ENCODE peak calls at places on chromosomes 4 and X, in four cellular contexts. P is NCI-H1105, F is kidney glomerular epithelial cell, D is hypothalamus. K is an unnamed sample.

GRCh38 chrX:14409341-14409740 is 120.0 kb upstream of the GLRA2 start:
- DNase-seq in P (no peak), F (no peak), D (no peak), K (peak)

GRCh38 chr4:108834787-108835384 is 72.0 kb upstream of the ETNPPL start:
- DNase-seq in P (no peak), F (peak), D (no peak), K (peak)

GRCh38 chrX:123961268-123962005 is at the start of gene STAG2:
- DNase-seq in P (peak), F (peak), D (peak), K (peak)

GRCh38 chrX:153063315-153063714 is 7.0 kb downstream of the PNMA3 start:
- DNase-seq in P (no peak), F (no peak), D (no peak), K (peak)

GRCh38 chr4:26058537-26058936 is 144.5 kb downstream of the SMIM20 start:
- DNase-seq in P (peak), F (no peak), D (no peak), K (no peak)

GRCh38 chrX:30975467-30975866 is 86.4 kb upstream of the TAB3 start:
- DNase-seq in P (no peak), F (no peak), D (no peak), K (no peak)

GRCh38 chrX:22135994-22136684 is 104.0 kb downstream of the PHEX start:
- DNase-seq in P (peak), F (peak), D (peak), K (peak)

GRCh38 chr4:124202106-124202505 is 510.4 kb downstream of the ANKRD50 start:
- DNase-seq in P (no peak), F (no peak), D (no peak), K (peak)

GRCh38 chr4:104490096-104490769 is 4.5 kb downstream of the CXXC4 start:
- DNase-seq in P (no peak), F (no peak), D (no peak), K (no peak)

GRCh38 chr4:97910005-97910404 is 233.3 kb downstream of the STPG2 start:
- DNase-seq in P (no peak), F (peak), D (no peak), K (no peak)

GRCh38 chr4:156686120-156686519 is 285.5 kb downstream of the PDGFC start:
- DNase-seq in P (no peak), F (peak), D (no peak), K (peak)

GRCh38 chrX:101164766-101165590 is 54.6 kb upstream of the DRP2 start:
- DNase-seq in P (no peak), F (no peak), D (no peak), K (peak)

GRCh38 chrX:110418857-110419249 is 60.2 kb downstream of the RTL9 start:
- DNase-seq in P (no peak), F (no peak), D (no peak), K (no peak)

GRCh38 chr4:138275946-138276621 is 33.9 kb upstream of the SLC7A11 start:
- DNase-seq in P (no peak), F (peak), D (no peak), K (peak)

GRCh38 chr4:78154972-78155371 is 97.8 kb downstream of the FRAS1 start:
- DNase-seq in P (no peak), F (no peak), D (no peak), K (no peak)

GRCh38 chr4:53962516-53963225 is 101.7 kb downstream of the CHIC2 start:
- DNase-seq in P (no peak), F (peak), D (no peak), K (peak)

GRCh38 chr4:60865238-60865637 is 334.9 kb upstream of the ADGRL3 start:
- DNase-seq in P (no peak), F (no peak), D (no peak), K (no peak)

GRCh38 chr4:168677879-168678278 is 181.0 kb downstream of the PALLD start:
- DNase-seq in P (no peak), F (no peak), D (no peak), K (no peak)

GRCh38 chr4:3037957-3038451 is 36.3 kb downstream of the HTT-AS start:
- DNase-seq in P (peak), F (no peak), D (no peak), K (no peak)

GRCh38 chrX:52979993-52980392 is 21.7 kb upstream of the FAM156A start:
- DNase-seq in P (no peak), F (no peak), D (no peak), K (no peak)

GRCh38 chr4:80322716-80323115 is 12.8 kb upstream of the CFAP299 start:
- DNase-seq in P (peak), F (peak), D (no peak), K (peak)

GRCh38 chr4:183337349-183337748 is 15.1 kb upstream of the CLDN24 start:
- DNase-seq in P (no peak), F (no peak), D (no peak), K (no peak)

GRCh38 chr4:6308890-6309643 is 39.4 kb downstream of the WFS1 start:
- DNase-seq in P (peak), F (no peak), D (peak), K (no peak)

GRCh38 chr4:110508827-110509446 is 33.0 kb downstream of the ENPEP start:
- DNase-seq in P (no peak), F (peak), D (no peak), K (peak)

GRCh38 chr4:2805712-2806391 is 13.0 kb downstream of the SH3BP2 start:
- DNase-seq in P (no peak), F (no peak), D (no peak), K (no peak)

GRCh38 chr4:26343041-26343403 is 22.2 kb downstream of the RBPJ start:
- DNase-seq in P (no peak), F (no peak), D (no peak), K (peak)

GRCh38 chr4:127124919-127125318 is 507.8 kb upstream of the INTU start:
- DNase-seq in P (no peak), F (peak), D (no peak), K (peak)

GRCh38 chrX:129877401-129877800 is 28.6 kb upstream of the UTP14A start:
- DNase-seq in P (no peak), F (no peak), D (no peak), K (no peak)

GRCh38 chr4:150336676-150337412 is 245.1 kb upstream of the MAB21L2 start:
- DNase-seq in P (no peak), F (no peak), D (no peak), K (no peak)